ENCODE peak calls at places on chromosomes 16 and 17, in eight cellular contexts. A is mesothelial cell of epicardium, S is fibroblast of mammary gland, W is progenitor cell of endocrine pancreas, L is ascending aorta, G is lower lobe of right lung, V is CD14-positive monocyte, Y is tibial nerve. Q is an unnamed sample.

GRCh38 chr16:81494888-81495287 is 50.3 kb downstream of the CMIP start:
- DNase-seq in A (no peak), S (no peak), W (no peak), L (no peak), G (no peak), V (no peak), Y (no peak), Q (no peak)

GRCh38 chr17:35515027-35515426 is 22.5 kb downstream of the SLFN12L start:
- DNase-seq in A (no peak), S (no peak), W (no peak), L (no peak), G (no peak), V (no peak), Y (no peak), Q (no peak)

GRCh38 chr17:64074704-64075484 is 54.5 kb upstream of the ICAM2 start:
- DNase-seq in A (no peak), S (peak; percentile 75), W (no peak), L (no peak), G (no peak), V (no peak), Y (no peak), Q (no peak)

GRCh38 chr16:31780342-31780741 is 93.3 kb upstream of the ZNF267 start:
- DNase-seq in A (no peak), S (no peak), W (no peak), L (no peak), G (no peak), V (no peak), Y (no peak), Q (no peak)

GRCh38 chr17:10616502-10617119 is 40.5 kb downstream of the MYH3 start:
- DNase-seq in A (peak; percentile 89), S (peak; percentile 79), W (peak; percentile 85), L (no peak), G (peak; percentile 79), V (peak; percentile 62), Y (peak; percentile 78), Q (peak; percentile 74)

GRCh38 chr17:76075364-76076099 is 951 bp downstream of the GALR2 start:
- DNase-seq in A (no peak), S (no peak), W (no peak), L (no peak), G (no peak), V (no peak), Y (no peak), Q (no peak)

GRCh38 chr17:82011617-82012481 is 10.8 kb downstream of the CENPX start:
- DNase-seq in A (no peak), S (no peak), W (no peak), L (no peak), G (no peak), V (no peak), Y (no peak), Q (no peak)

GRCh38 chr16:67541391-67542263 is 13.0 kb downstream of the RIPOR1 start:
- DNase-seq in A (no peak), S (peak; percentile 70), W (no peak), L (no peak), G (no peak), V (no peak), Y (no peak), Q (no peak)

GRCh38 chr16:87233928-87234327 is 83.3 kb downstream of the C16orf95 start:
- DNase-seq in A (no peak), S (peak; percentile 58), W (no peak), L (no peak), G (no peak), V (no peak), Y (no peak), Q (peak; percentile 30)

GRCh38 chr17:45345554-45346254 is 28.9 kb upstream of the MAP3K14 start:
- DNase-seq in A (no peak), S (peak; percentile 94), W (no peak), L (no peak), G (no peak), V (no peak), Y (no peak), Q (no peak)

GRCh38 chr17:18166894-18167293 is 16.7 kb upstream of the ALKBH5 start:
- DNase-seq in A (no peak), S (peak; percentile 39), W (no peak), L (no peak), G (no peak), V (no peak), Y (no peak), Q (no peak)

GRCh38 chr17:65334391-65334790 is 197.2 kb downstream of the RGS9 start:
- DNase-seq in A (no peak), S (peak; percentile 14), W (no peak), L (no peak), G (no peak), V (no peak), Y (no peak), Q (no peak)

GRCh38 chr16:58634265-58634802 is 4.7 kb upstream of the CNOT1 start:
- DNase-seq in A (no peak), S (no peak), W (no peak), L (no peak), G (no peak), V (no peak), Y (no peak), Q (no peak)

GRCh38 chr16:67000384-67001158 is 12.2 kb downstream of the CES4A start:
- DNase-seq in A (peak; percentile 54), S (no peak), W (peak; percentile 34), L (peak; percentile 33), G (peak; percentile 91), V (no peak), Y (peak; percentile 60), Q (peak; percentile 50)

GRCh38 chr17:1087381-1088241 is 90.7 kb downstream of the TIMM22 start:
- DNase-seq in A (no peak), S (no peak), W (peak; percentile 31), L (peak; percentile 47), G (peak; percentile 83), V (peak; percentile 43), Y (peak; percentile 54), Q (no peak)

GRCh38 chr16:58501242-58502131 is 1.5 kb downstream of the NDRG4 start:
- DNase-seq in A (peak; percentile 76), S (no peak), W (peak; percentile 61), L (no peak), G (peak; percentile 53), V (no peak), Y (no peak), Q (peak; percentile 40)

GRCh38 chr17:67993153-67993997 is 2.9 kb downstream of the C17orf58 start:
- DNase-seq in A (peak; percentile 89), S (peak; percentile 77), W (peak; percentile 72), L (no peak), G (peak; percentile 91), V (peak; percentile 68), Y (peak; percentile 68), Q (peak; percentile 93)

GRCh38 chr17:60729854-60730253 is 52.2 kb downstream of the BCAS3 start:
- DNase-seq in A (no peak), S (peak; percentile 15), W (no peak), L (no peak), G (no peak), V (no peak), Y (no peak), Q (no peak)
- TF ChIP-seq CTCF in A (no peak), S (no peak), W (no peak), L (no peak), G (no peak), V (no peak), Y (no peak), Q (no peak)

DNA sequence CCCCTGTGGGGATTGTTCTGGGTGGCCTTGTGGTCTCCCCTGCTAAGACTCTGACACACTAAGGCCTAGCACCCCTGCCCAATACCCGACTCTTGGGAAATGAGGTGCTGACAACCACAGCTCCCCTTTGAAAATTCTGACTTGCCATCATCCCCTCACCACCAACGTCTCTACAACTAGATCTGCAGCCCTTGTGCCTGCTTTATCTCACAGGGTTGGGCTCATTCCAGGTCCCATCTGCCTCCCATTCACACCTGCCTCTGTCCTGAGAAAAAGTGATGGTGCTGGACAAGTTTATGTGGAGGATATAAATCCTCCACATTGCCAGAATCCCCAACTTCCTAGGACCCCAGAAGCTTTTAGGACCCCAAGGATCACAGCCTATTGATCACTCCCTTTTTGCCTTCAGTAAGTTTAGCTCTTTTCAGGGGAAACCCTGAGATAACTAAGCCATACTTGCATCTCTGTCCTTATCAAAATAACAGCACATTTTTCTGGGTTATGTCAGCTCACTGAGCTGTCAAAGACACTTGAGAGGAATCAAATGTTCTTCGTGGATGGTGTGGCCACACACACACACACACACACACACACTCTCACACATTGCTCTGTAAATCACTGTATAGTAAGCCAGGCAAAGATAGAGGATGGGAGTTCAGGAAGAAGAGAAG is 136.8 kb upstream of the CES5A start:
- DNase-seq in A (no peak), S (no peak), W (no peak), L (no peak), G (no peak), V (no peak), Y (no peak), Q (no peak)
- TF ChIP-seq CTCF in A (no peak), S (no peak), W (no peak), L (no peak), G (no peak), V (no peak), Y (no peak), Q (no peak)

DNA sequence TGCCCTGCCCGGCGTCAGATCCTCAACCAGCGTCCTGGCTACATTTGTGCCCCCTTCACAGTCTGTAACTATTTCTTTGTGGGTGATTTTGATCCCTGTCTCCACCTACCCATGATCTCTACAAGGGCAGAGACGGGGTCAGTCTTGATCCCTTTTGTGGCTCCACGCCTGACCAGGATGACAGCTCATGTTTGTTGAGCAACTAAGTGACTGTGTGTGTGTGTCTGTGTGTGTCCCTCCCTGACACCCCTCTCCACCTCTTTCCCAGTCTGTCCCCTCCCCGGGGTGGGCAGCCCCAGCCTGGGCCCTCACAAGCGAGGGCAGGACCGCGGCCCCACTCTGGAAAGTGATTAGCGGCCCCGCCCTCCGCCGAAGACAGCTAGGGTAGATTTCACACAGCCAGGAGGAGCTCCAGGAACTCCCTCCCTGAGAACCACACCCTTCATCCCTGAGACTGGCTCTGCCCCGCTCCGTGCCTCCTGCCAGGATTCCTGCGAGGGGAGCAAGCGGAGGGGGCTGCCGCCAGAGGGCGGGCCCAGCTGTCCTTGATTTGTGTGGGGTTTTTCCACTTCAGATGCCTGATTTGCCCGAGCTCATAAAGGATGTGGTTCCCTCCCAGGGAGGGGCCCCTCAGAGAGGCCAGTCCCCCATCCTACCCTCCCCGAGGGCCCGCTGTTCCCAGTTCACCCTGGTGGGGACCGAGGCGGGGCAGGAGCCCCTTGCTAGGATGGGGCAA is 5.3 kb upstream of the HS3ST6 start:
- DNase-seq in A (peak; percentile 80), S (peak; percentile 22), W (no peak), L (no peak), G (no peak), V (no peak), Y (no peak), Q (no peak)
- TF ChIP-seq CTCF in A (peak; percentile 66), S (peak; percentile 6), W (peak; percentile 57), L (no peak), G (peak; percentile 14), V (peak; percentile 11), Y (no peak), Q (no peak)

GRCh38 chr16:48901712-48902374 is 291.9 kb upstream of the N4BP1 start:
- DNase-seq in A (no peak), S (peak; percentile 3), W (no peak), L (no peak), G (no peak), V (no peak), Y (no peak), Q (peak; percentile 40)
- TF ChIP-seq CTCF in A (no peak), S (peak; percentile 3), W (peak; percentile 30), L (no peak), G (no peak), V (no peak), Y (no peak), Q (no peak)

GRCh38 chr17:72661093-72661944 is 431.2 kb downstream of the SLC39A11 start:
- DNase-seq in A (peak; percentile 58), S (no peak), W (no peak), L (no peak), G (no peak), V (no peak), Y (no peak), Q (no peak)
- TF ChIP-seq CTCF in A (peak; percentile 53), S (peak; percentile 12), W (peak; percentile 58), L (no peak), G (no peak), V (no peak), Y (no peak), Q (no peak)

GRCh38 chr17:69084911-69085310 is 24.2 kb upstream of the ABCA9 start:
- DNase-seq in A (no peak), S (no peak), W (peak; percentile 22), L (no peak), G (no peak), V (no peak), Y (no peak), Q (no peak)
- TF ChIP-seq CTCF in A (peak; percentile 79), S (peak; percentile 36), W (peak; percentile 61), L (peak; percentile 20), G (peak; percentile 18), V (peak; percentile 52), Y (no peak), Q (no peak)

Q was measured in GM12865.